ENCODE peak calls at places on chromosomes 4 and X, in eight cellular contexts. W, L, D, M, V, C, U and F are unnamed samples.

GRCh38 chr4:147879676-147880075 is 147.8 kb downstream of the ARHGAP10 start:
- DNase-seq in M (no peak), C (no peak), W (no peak), V (no peak), D (no peak), L (no peak), U (no peak), F (no peak)

GRCh38 chrX:115233497-115234219 is at the start of gene LRCH2:
- DNase-seq in U (peak; percentile 65), V (no peak), M (no peak), L (no peak), W (no peak), C (no peak), D (peak; percentile 84), F (peak; percentile 3)

GRCh38 chr4:4854649-4855292 is 4.7 kb upstream of the MSX1 start:
- DNase-seq in W (no peak), V (no peak), C (no peak), M (no peak), D (no peak), U (peak; percentile 35), L (no peak), F (no peak)

GRCh38 chrX:97401586-97402101 is 517.9 kb downstream of the RPA4 start:
- DNase-seq in W (no peak), U (no peak), C (no peak), V (no peak), M (no peak), L (no peak), D (no peak), F (no peak)

GRCh38 chr4:187516224-187516623 is 479.3 kb upstream of the ZFP42 start:
- DNase-seq in U (no peak), L (no peak), C (no peak), M (no peak), W (no peak), V (no peak), D (no peak), F (no peak)

GRCh38 chrX:31516492-31516891 is 444.7 kb upstream of the FTHL17 start:
- DNase-seq in M (no peak), W (no peak), D (no peak), V (no peak), L (no peak), C (no peak), U (no peak), F (no peak)

GRCh38 chrX:118764122-118764521 is 36.7 kb downstream of the IL13RA1 start:
- DNase-seq in D (no peak), U (no peak), W (no peak), M (no peak), V (no peak), L (no peak), C (no peak), F (no peak)

GRCh38 chr4:77104405-77105292 is 28.9 kb upstream of the CCNI start:
- DNase-seq in C (no peak), M (no peak), D (peak; percentile 93), L (no peak), V (no peak), U (peak; percentile 52), W (no peak), F (no peak)

GRCh38 chr4:36502350-36502749 is 220.9 kb downstream of the DTHD1 start:
- DNase-seq in V (no peak), U (no peak), D (no peak), C (no peak), L (no peak), W (no peak), M (no peak), F (no peak)

GRCh38 chrX:96909291-96909690 is 25.6 kb downstream of the RPA4 start:
- DNase-seq in C (no peak), D (no peak), W (no peak), M (no peak), V (no peak), U (no peak), L (no peak), F (no peak)

GRCh38 chr4:148452970-148453369 is 10.8 kb upstream of the NR3C2 start:
- DNase-seq in D (no peak), L (no peak), M (no peak), W (no peak), U (no peak), V (no peak), C (no peak), F (no peak)

GRCh38 chrX:69493193-69493592 is 10.9 kb upstream of the NALF2 start:
- DNase-seq in W (peak; percentile 8), D (no peak), U (no peak), M (peak; percentile 45), V (no peak), C (no peak), L (no peak), F (no peak)

GRCh38 chrX:39688576-39689373 is 409.0 kb downstream of the BCOR start:
- DNase-seq in L (peak; percentile 79), W (peak; percentile 4), U (peak; percentile 60), D (peak; percentile 85), C (no peak), V (no peak), M (peak; percentile 52), F (peak; percentile 74)

GRCh38 chr4:125428832-125429231 is 114.1 kb downstream of the FAT4 start:
- DNase-seq in M (no peak), W (no peak), D (no peak), L (no peak), V (no peak), C (no peak), U (no peak), F (no peak)